ENCODE peak calls at places on chromosome 17, in four cellular contexts. B is GDM1, O is T-helper 1 cell, S is fibroblast of mammary gland. Y is an unnamed sample.

GRCh38 chr17:47106130-47106529 is 83.0 kb downstream of the CDC27 start:
- DNase-seq in B (no peak), O (no peak), S (no peak), Y (no peak)

GRCh38 chr17:70961341-70961740 is 792.0 kb downstream of the KCNJ2 start:
- DNase-seq in B (no peak), O (no peak), S (no peak), Y (no peak)

GRCh38 chr17:14143678-14144077 is 74.4 kb downstream of the COX10 start:
- DNase-seq in B (no peak), O (no peak), S (peak), Y (no peak)

GRCh38 chr17:60174035-60174434 is 24.3 kb downstream of the CA4 start:
- DNase-seq in B (no peak), O (no peak), S (no peak), Y (no peak)

GRCh38 chr17:73335591-73336503 is 24.0 kb upstream of the CDC42EP4 start:
- DNase-seq in B (no peak), O (no peak), S (no peak), Y (no peak)

GRCh38 chr17:65551641-65552040 is 9.8 kb downstream of the AXIN2 start:
- DNase-seq in B (no peak), O (no peak), S (no peak), Y (no peak)

GRCh38 chr17:7839890-7840260 is 5.9 kb downstream of the KDM6B start:
- DNase-seq in B (no peak), O (no peak), S (peak), Y (peak)

GRCh38 chr17:62965149-62965648 is 836 bp upstream of the TANC2 start:
- DNase-seq in B (no peak), O (no peak), S (peak), Y (no peak)

GRCh38 chr17:82881292-82881823 is 41.5 kb upstream of the ZNF750 start:
- DNase-seq in B (no peak), O (no peak), S (no peak), Y (no peak)

GRCh38 chr17:79923974-79924638 is 84.9 kb upstream of the CBX4 start:
- DNase-seq in B (no peak), O (peak), S (no peak), Y (no peak)

GRCh38 chr17:73341350-73342056 is 29.7 kb upstream of the CDC42EP4 start:
- DNase-seq in B (no peak), O (no peak), S (no peak), Y (no peak)

Y was measured in fibroblast of gingiva.